ENCODE peak calls at places on chromosomes 2 and 18, in four cellular contexts. Q is psoas muscle; G is endodermal cell; N is stimulated activated CD8-positive, alpha-beta memory T cell treated with anti-CD3 and anti-CD28 coated beads, Interleukin-7, amount 100 ng/mL, for 1 hour. U is an unnamed sample.

GRCh38 chr2:42364653-42365052 is 3.6 kb upstream of the COX7A2L start:
- DNase-seq in Q (no peak), G (no peak), N (no peak), U (no peak)

GRCh38 chr18:46619559-46619958 is 37.5 kb downstream of the LOXHD1 start:
- DNase-seq in Q (no peak), G (no peak), N (no peak), U (no peak)

GRCh38 chr18:26700728-26701127 is 152.4 kb upstream of the KCTD1 start:
- DNase-seq in Q (no peak), G (no peak), N (no peak), U (no peak)

GRCh38 chr18:59616501-59616900 is 80.7 kb downstream of the CCBE1 start:
- DNase-seq in Q (no peak), G (no peak), N (no peak), U (no peak)

GRCh38 chr2:60806988-60807681 is 51.1 kb downstream of the PAPOLG start:
- DNase-seq in Q (no peak), G (no peak), N (no peak), U (peak; percentile 58)

GRCh38 chr2:128318776-128319456 is at the start of gene HS6ST1:
- DNase-seq in Q (peak; percentile 92), G (peak; percentile 95), N (peak; percentile 83), U (peak; percentile 44)

GRCh38 chr18:72470391-72470790 is 73.8 kb downstream of the CBLN2 start:
- DNase-seq in Q (no peak), G (no peak), N (no peak), U (no peak)

GRCh38 chr2:30225131-30225762 is 6.1 kb upstream of the LBH start:
- DNase-seq in Q (no peak), G (peak; percentile 49), N (no peak), U (no peak)

GRCh38 chr2:27080603-27080938 is 2.2 kb downstream of the EMILIN1 start:
- DNase-seq in Q (no peak), G (no peak), N (no peak), U (no peak)

GRCh38 chr2:235244497-235245215 is 249.2 kb upstream of the AGAP1 start:
- DNase-seq in Q (no peak), G (no peak), N (no peak), U (no peak)

GRCh38 chr2:205768341-205768740 is 86.0 kb downstream of the NRP2 start:
- DNase-seq in Q (no peak), G (no peak), N (no peak), U (no peak)